ENCODE peak calls at places on chromosomes 4 and X, in six cellular contexts. B is testis, Q is right lobe of liver, Y is stomach, A is SK-N-SH, G is epithelial cell of esophagus. V is an unnamed sample.

GRCh38 chr4:41750158-41750623 is 1.7 kb upstream of the PHOX2B start:
- DNase-seq in B (no peak), Q (no peak), Y (no peak), A (no peak), G (no peak), V (no peak)

GRCh38 chr4:139672215-139672614 is 6.6 kb downstream of the MGST2 start:
- DNase-seq in B (no peak), Q (no peak), Y (no peak), A (no peak), G (no peak), V (no peak)

GRCh38 chr4:52869196-52869595 is 7.1 kb downstream of the RASL11B start:
- DNase-seq in B (no peak), Q (no peak), Y (peak), A (peak), G (no peak), V (no peak)

GRCh38 chr4:37873383-37873782 is 17.5 kb upstream of the TBC1D1 start:
- DNase-seq in B (no peak), Q (no peak), Y (no peak), A (no peak), G (peak), V (peak)

GRCh38 chr4:19254476-19254875 is 997.2 kb upstream of the SLIT2 start:
- DNase-seq in B (no peak), Q (no peak), Y (no peak), A (no peak), G (no peak), V (no peak)

GRCh38 chrX:147917700-147918694 is 6.3 kb downstream of the FMR1 start:
- DNase-seq in B (no peak), Q (no peak), Y (no peak), A (no peak), G (no peak), V (no peak)

GRCh38 chrX:153485396-153486080 is 9.2 kb upstream of the BGN start:
- DNase-seq in B (no peak), Q (no peak), Y (no peak), A (no peak), G (no peak), V (no peak)

GRCh38 chrX:129981207-129981553 is 1.3 kb upstream of the BCORL1 start:
- DNase-seq in B (peak), Q (no peak), Y (no peak), A (no peak), G (no peak), V (no peak)

GRCh38 chrX:13994104-13994503 is 35.6 kb downstream of the GEMIN8 start:
- DNase-seq in B (peak), Q (no peak), Y (no peak), A (no peak), G (no peak), V (no peak)

GRCh38 chr4:36213956-36214355 is 30.4 kb downstream of the ARAP2 start:
- DNase-seq in B (no peak), Q (no peak), Y (no peak), A (no peak), G (no peak), V (no peak)

GRCh38 chr4:150385606-150386005 is 196.3 kb upstream of the MAB21L2 start:
- DNase-seq in B (no peak), Q (no peak), Y (no peak), A (no peak), G (peak), V (no peak)

GRCh38 chr4:24928708-24929107 is 15.9 kb upstream of the CCDC149 start:
- DNase-seq in B (no peak), Q (no peak), Y (no peak), A (no peak), G (no peak), V (no peak)

GRCh38 chr4:42464550-42465124 is 67.3 kb downstream of the SHISA3 start:
- DNase-seq in B (no peak), Q (no peak), Y (no peak), A (no peak), G (no peak), V (no peak)

GRCh38 chr4:156517956-156518355 is 453.6 kb downstream of the PDGFC start:
- DNase-seq in B (no peak), Q (no peak), Y (no peak), A (no peak), G (no peak), V (no peak)

GRCh38 chrX:104750146-104750699 is 184.2 kb downstream of the IL1RAPL2 start:
- DNase-seq in B (no peak), Q (no peak), Y (no peak), A (no peak), G (no peak), V (no peak)

GRCh38 chr4:83212041-83212851 is 72.4 kb downstream of the COQ2 start:
- DNase-seq in B (no peak), Q (no peak), Y (peak), A (no peak), G (peak), V (no peak)

GRCh38 chr4:95092762-95093161 is 335.0 kb downstream of the BMPR1B start:
- DNase-seq in B (no peak), Q (no peak), Y (no peak), A (peak), G (no peak), V (no peak)

DNA sequence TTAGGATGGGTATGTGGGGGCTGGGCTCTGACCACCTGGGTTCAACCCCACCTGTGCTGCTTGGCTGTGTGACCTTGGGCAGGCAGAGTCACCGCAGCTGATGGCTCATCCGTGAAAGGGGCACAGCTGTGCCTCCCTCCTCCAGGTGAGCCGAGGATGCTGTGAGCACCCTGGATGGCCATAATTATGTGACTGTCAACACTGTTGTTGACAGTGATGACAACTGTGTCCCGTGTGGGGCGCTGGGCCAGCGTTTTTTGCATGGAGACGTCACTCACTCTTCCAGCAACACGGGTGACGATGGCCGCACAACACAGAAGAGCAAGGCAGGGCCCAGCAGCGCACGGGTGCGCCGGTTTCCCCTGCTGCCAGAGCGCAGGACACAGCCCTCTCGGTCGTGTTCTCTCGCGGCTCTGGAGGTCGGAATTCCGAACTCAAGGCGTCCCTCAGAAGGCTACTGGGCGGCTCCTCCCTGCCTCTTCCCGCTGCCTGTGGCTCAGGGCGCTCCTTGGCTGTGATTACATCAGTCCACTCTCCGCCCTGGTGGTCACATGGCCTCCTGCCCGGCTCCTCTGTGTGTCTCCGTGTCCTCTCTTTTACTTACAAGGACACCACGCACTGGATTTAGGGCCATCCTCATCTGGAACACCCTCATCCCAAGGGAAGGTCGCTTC is 1.3 kb downstream of the SH3TC1 start:
- DNase-seq in B (peak), Q (no peak), Y (peak), A (no peak), G (peak), V (no peak)
- H3K4me3 ChIP-seq in B (peak), Q (peak), Y (peak), A (no peak), G (peak), V (peak)

DNA sequence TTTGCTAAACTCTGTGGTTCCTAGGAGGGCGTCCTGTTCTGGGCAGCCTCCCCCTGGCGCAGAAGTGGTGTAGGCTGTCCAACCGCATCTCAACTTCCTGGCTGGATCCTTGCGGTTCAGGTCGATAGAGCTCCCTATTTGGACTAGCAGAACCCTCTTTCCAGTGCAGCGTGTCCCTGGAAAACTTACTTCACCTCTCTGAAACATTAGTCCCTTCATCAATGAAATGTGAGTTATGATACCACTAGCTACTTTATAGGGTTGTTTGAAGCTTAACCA is 1.1 kb downstream of the STK32B start:
- DNase-seq in B (peak), Q (no peak), Y (no peak), A (no peak), G (no peak), V (no peak)
- H3K4me3 ChIP-seq in B (peak), Q (no peak), Y (peak), A (no peak), G (no peak), V (peak)

DNA sequence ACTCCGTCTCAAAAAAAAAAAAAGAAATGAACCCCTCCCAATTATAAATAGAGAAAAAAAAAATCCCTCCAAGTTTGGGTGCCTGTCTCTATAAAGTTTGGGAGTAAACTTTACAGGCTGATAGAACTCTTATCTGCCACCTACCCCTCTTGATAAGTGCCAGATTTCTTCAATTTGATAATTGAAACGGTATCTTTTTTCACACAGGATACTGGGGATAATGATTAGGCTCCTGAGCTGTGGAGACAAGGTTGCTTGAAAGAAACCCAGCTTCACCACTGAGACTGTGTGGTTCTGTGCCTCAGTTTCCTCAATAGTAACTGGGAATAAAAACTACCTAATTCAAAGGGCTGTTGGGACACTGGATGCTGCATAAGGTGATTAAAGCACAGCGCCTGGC is 606 bp downstream of the EFHC2 start:
- DNase-seq in B (no peak), Q (no peak), Y (no peak), A (no peak), G (no peak), V (no peak)
- H3K4me3 ChIP-seq in B (peak), Q (no peak), Y (peak), A (no peak), G (peak), V (peak)

GRCh38 chr4:12791536-12791935 is 692.6 kb downstream of the RAB28 start:
- DNase-seq in B (peak), Q (no peak), Y (no peak), A (no peak), G (no peak), V (no peak)

GRCh38 chr4:12787261-12787660 is 696.9 kb downstream of the RAB28 start:
- DNase-seq in B (no peak), Q (no peak), Y (no peak), A (no peak), G (no peak), V (no peak)
- H3K4me3 ChIP-seq in B (no peak), Q (no peak), Y (no peak), A (no peak), G (no peak), V (no peak)

GRCh38 chr4:105092356-105092755 is 54.3 kb upstream of the TET2 start:
- DNase-seq in B (no peak), Q (no peak), Y (no peak), A (no peak), G (peak), V (peak)

GRCh38 chr4:105093975-105094374 is 52.7 kb upstream of the TET2 start:
- DNase-seq in B (no peak), Q (no peak), Y (no peak), A (no peak), G (no peak), V (no peak)

GRCh38 chr4:105092768-105093167 is 53.9 kb upstream of the TET2 start:
- DNase-seq in B (no peak), Q (no peak), Y (no peak), A (no peak), G (peak), V (no peak)

GRCh38 chr4:105088110-105088879 is 58.4 kb upstream of the TET2 start:
- DNase-seq in B (no peak), Q (no peak), Y (no peak), A (no peak), G (peak), V (peak)
- H3K4me3 ChIP-seq in B (no peak), Q (no peak), Y (no peak), A (peak), G (no peak), V (peak)

GRCh38 chr4:101099001-101099400 is 248.3 kb downstream of the PPP3CA start:
- DNase-seq in B (no peak), Q (no peak), Y (no peak), A (no peak), G (no peak), V (no peak)

GRCh38 chr4:101103381-101104142 is 243.8 kb downstream of the PPP3CA start:
- DNase-seq in B (no peak), Q (no peak), Y (no peak), A (peak), G (no peak), V (no peak)

GRCh38 chr4:101102114-101102752 is 245.1 kb downstream of the PPP3CA start:
- DNase-seq in B (peak), Q (no peak), Y (peak), A (peak), G (no peak), V (no peak)

GRCh38 chr4:101101072-101101471 is 246.3 kb downstream of the PPP3CA start:
- DNase-seq in B (no peak), Q (no peak), Y (no peak), A (no peak), G (peak), V (no peak)

DNA sequence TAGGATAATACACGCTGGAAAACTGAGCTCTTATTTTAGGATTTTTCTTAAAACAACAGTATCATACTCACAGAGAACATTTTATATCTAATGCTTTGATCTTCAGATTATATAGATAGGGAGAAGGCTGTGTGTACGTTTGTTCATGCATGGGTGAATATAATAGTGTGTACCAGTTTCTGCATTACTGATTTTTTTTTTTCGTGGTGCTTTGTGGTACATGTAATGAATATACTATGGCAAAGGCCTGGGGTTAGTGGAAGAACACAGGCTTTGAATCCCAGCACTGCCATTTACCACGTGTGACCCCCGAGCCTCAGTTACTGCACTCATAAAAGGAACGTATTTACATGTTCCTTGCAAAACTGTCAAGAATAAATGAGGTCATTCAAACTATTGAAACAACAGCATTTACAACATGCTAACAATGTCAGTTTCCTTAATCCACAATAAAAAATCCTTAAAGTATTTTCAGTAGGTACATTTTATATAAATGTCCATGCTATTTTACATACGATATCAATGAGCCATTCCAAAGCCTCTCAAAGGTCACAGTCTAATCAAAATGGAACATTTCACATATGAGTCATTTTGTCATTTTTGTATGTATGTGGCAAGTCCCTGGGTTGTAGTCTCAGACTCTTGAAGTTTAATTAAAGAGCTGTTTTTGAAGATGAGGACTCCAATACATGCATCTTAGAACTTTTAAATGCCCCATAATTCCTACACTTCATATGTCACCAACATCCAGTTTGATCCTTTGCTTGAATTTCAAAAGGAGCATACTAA is 242.9 kb downstream of the PPP3CA start:
- DNase-seq in B (no peak), Q (no peak), Y (no peak), A (no peak), G (no peak), V (no peak)
- H3K4me3 ChIP-seq in B (no peak), Q (no peak), Y (no peak), A (no peak), G (no peak), V (no peak)

GRCh38 chr4:87428979-87429378 is 6.6 kb downstream of the NUDT9 start:
- DNase-seq in B (no peak), Q (no peak), Y (no peak), A (no peak), G (no peak), V (no peak)
- H3K4me3 ChIP-seq in B (no peak), Q (no peak), Y (no peak), A (no peak), G (no peak), V (no peak)

GRCh38 chr4:86895692-86896488 is 3.7 kb upstream of the C4orf36 start:
- DNase-seq in B (peak), Q (no peak), Y (no peak), A (peak), G (peak), V (peak)

GRCh38 chr4:86894465-86894864 is 2.2 kb upstream of the C4orf36 start:
- DNase-seq in B (no peak), Q (no peak), Y (no peak), A (no peak), G (peak), V (no peak)

GRCh38 chr4:86892639-86892965 is 380 bp upstream of the C4orf36 start:
- DNase-seq in B (no peak), Q (no peak), Y (no peak), A (no peak), G (no peak), V (no peak)

GRCh38 chr4:86893136-86893535 is 914 bp upstream of the C4orf36 start:
- DNase-seq in B (no peak), Q (no peak), Y (no peak), A (no peak), G (no peak), V (no peak)

DNA sequence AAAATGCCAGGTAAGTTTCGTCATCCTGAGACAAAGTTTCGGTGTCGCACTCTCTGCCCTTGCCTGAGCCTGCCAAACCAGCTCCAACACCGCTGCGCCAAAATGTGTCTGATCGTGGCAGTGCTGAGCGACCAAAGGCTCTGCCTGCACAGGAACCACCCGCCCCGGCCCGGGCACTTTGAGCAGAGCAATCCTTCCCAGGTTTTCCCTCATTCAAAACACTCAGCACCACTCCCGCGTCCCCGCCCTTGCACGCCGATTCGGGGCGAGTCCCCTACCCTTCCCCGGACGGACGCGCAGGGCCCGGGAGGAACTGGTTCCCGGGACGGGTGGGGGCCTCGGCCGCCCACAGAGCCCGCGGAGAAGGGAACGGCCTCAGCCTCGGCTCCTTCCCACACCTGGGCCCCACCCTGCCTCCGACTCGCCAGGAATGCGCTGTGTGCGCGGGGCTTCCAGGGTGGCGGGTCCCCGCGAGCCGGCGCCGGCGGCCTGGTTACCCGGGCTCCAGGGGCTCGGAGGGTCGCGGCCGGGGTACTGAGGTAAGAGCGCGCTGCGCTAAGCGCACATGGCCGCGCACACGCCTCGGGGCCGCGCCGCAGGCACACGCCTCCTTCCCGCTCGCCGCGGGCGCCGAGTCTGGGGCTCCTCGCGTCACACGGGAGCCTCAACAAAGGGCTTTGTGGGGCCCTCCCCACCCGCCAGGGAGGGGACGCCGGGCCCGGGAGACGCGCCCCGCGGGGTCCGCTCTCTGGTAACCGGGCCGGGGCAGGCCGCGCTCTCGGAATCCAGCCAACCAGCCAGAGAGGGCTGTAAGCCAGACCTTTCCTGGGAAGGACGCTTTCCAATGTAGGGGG is at the start of gene C4orf36:
- DNase-seq in B (peak), Q (peak), Y (peak), A (peak), G (peak), V (no peak)
- H3K4me3 ChIP-seq in B (peak), Q (peak), Y (peak), A (peak), G (peak), V (peak)

DNA sequence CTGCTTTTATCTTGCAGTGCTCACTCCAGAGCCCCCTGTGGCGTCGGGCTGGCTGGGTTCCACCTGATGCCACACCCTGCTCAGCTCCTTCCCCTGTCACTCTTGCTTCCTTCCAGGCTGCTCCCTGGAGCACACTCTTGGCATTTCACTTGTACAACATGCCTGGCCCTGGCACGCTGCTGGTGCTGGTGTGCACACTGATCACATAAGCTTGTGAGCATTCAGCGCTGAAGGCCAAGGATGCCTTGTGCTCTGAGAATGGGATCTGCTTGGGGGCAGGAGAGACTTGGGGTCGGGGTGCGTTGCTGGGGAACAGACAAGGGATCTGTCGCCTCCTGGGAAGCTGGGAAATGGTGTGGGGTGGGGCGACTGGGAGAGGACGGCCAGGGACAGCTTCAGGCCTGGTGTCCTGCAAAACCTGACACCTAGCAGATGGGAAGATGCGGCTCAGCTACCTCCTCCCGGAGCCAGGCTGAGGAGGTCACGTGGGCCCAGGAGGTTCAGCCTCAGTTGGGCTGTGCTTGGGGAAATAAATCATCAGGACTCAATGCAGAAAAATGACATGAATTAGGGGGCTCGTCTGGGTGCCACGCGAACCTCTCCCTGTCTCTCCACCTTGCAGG is 108.5 kb downstream of the PHKA2 start:
- DNase-seq in B (no peak), Q (no peak), Y (no peak), A (peak), G (no peak), V (no peak)
- H3K4me3 ChIP-seq in B (no peak), Q (no peak), Y (no peak), A (no peak), G (no peak), V (no peak)

GRCh38 chrX:21658746-21659145 is 616 bp upstream of the KLHL34 start:
- DNase-seq in B (no peak), Q (peak), Y (no peak), A (no peak), G (peak), V (no peak)
- H3K4me3 ChIP-seq in B (peak), Q (peak), Y (no peak), A (no peak), G (no peak), V (no peak)